ENCODE peak calls at places on chromosomes 11 and 22, in eight cellular contexts. One of them, this sample, is unnamed.

GRCh38 chr22:35425971-35426800 is 26.2 kb downstream of the MCM5 start:
- DNase-seq in astrocyte of the cerebellum: peak
- DNase-seq in cardiac fibroblast: no peak
- DNase-seq in fibroblast of pulmonary artery: no peak
- DNase-seq in K562: no peak
- DNase-seq in tibial artery: no peak
- DNase-seq in GM23338: peak
- DNase-seq in OCI-LY7: no peak
- DNase-seq in this sample: no peak

GRCh38 chr11:64844330-64845124 is at the start of gene CDC42BPG:
- DNase-seq in tibial artery: no peak
- DNase-seq in K562: peak
- DNase-seq in OCI-LY7: peak
- DNase-seq in astrocyte of the cerebellum: no peak
- DNase-seq in fibroblast of pulmonary artery: peak
- DNase-seq in cardiac fibroblast: peak
- DNase-seq in GM23338: peak
- DNase-seq in this sample: peak

GRCh38 chr11:6201486-6201885 is 2.5 kb downstream of the OR52W1 start:
- DNase-seq in tibial artery: no peak
- DNase-seq in fibroblast of pulmonary artery: no peak
- DNase-seq in astrocyte of the cerebellum: no peak
- DNase-seq in GM23338: no peak
- DNase-seq in K562: no peak
- DNase-seq in OCI-LY7: no peak
- DNase-seq in cardiac fibroblast: peak
- DNase-seq in this sample: peak

GRCh38 chr22:47802446-47802845 is 1040.0 kb downstream of the TBC1D22A start:
- DNase-seq in astrocyte of the cerebellum: no peak
- DNase-seq in fibroblast of pulmonary artery: no peak
- DNase-seq in GM23338: no peak
- DNase-seq in tibial artery: no peak
- DNase-seq in cardiac fibroblast: no peak
- DNase-seq in K562: no peak
- DNase-seq in OCI-LY7: no peak
- DNase-seq in this sample: no peak

GRCh38 chr11:69013009-69013951 is at the start of gene MRGPRF:
- DNase-seq in astrocyte of the cerebellum: peak
- DNase-seq in GM23338: peak
- DNase-seq in cardiac fibroblast: peak
- DNase-seq in fibroblast of pulmonary artery: peak
- DNase-seq in OCI-LY7: no peak
- DNase-seq in K562: no peak
- DNase-seq in tibial artery: peak
- DNase-seq in this sample: peak

GRCh38 chr11:12693075-12693473 is 18.9 kb downstream of the TEAD1 start:
- DNase-seq in fibroblast of pulmonary artery: no peak
- DNase-seq in tibial artery: no peak
- DNase-seq in OCI-LY7: no peak
- DNase-seq in GM23338: no peak
- DNase-seq in astrocyte of the cerebellum: no peak
- DNase-seq in cardiac fibroblast: peak
- DNase-seq in K562: no peak
- DNase-seq in this sample: no peak

GRCh38 chr22:39254122-39254521 is 9.3 kb upstream of the PDGFB start:
- DNase-seq in tibial artery: no peak
- DNase-seq in K562: no peak
- DNase-seq in astrocyte of the cerebellum: no peak
- DNase-seq in fibroblast of pulmonary artery: no peak
- DNase-seq in GM23338: no peak
- DNase-seq in OCI-LY7: no peak
- DNase-seq in cardiac fibroblast: no peak
- DNase-seq in this sample: no peak

GRCh38 chr22:29039148-29039547 is 22.5 kb downstream of the C22orf31 start:
- DNase-seq in OCI-LY7: no peak
- DNase-seq in tibial artery: no peak
- DNase-seq in astrocyte of the cerebellum: no peak
- DNase-seq in cardiac fibroblast: no peak
- DNase-seq in fibroblast of pulmonary artery: no peak
- DNase-seq in K562: no peak
- DNase-seq in GM23338: no peak
- DNase-seq in this sample: no peak

GRCh38 chr11:87851234-87851633 is 324.0 kb downstream of the RAB38 start:
- DNase-seq in fibroblast of pulmonary artery: peak
- DNase-seq in K562: no peak
- DNase-seq in tibial artery: no peak
- DNase-seq in GM23338: no peak
- DNase-seq in astrocyte of the cerebellum: peak
- DNase-seq in cardiac fibroblast: peak
- DNase-seq in OCI-LY7: no peak
- DNase-seq in this sample: peak

GRCh38 chr11:11961399-11962028 is 46.9 kb downstream of the DKK3 start:
- DNase-seq in OCI-LY7: no peak
- DNase-seq in astrocyte of the cerebellum: no peak
- DNase-seq in K562: no peak
- DNase-seq in tibial artery: no peak
- DNase-seq in GM23338: peak
- DNase-seq in cardiac fibroblast: no peak
- DNase-seq in fibroblast of pulmonary artery: no peak
- DNase-seq in this sample: no peak

GRCh38 chr22:45683248-45683647 is 11.6 kb downstream of the ATXN10 start:
- DNase-seq in tibial artery: no peak
- DNase-seq in GM23338: no peak
- DNase-seq in astrocyte of the cerebellum: no peak
- DNase-seq in cardiac fibroblast: no peak
- DNase-seq in fibroblast of pulmonary artery: no peak
- DNase-seq in K562: no peak
- DNase-seq in OCI-LY7: no peak
- DNase-seq in this sample: peak

GRCh38 chr22:38862375-38863329 is 9.4 kb downstream of the CBX6 start:
- DNase-seq in tibial artery: peak
- DNase-seq in astrocyte of the cerebellum: no peak
- DNase-seq in OCI-LY7: no peak
- DNase-seq in cardiac fibroblast: no peak
- DNase-seq in K562: no peak
- DNase-seq in GM23338: peak
- DNase-seq in fibroblast of pulmonary artery: peak
- DNase-seq in this sample: peak

GRCh38 chr11:70209391-70209912 is 6.4 kb downstream of the FADD start:
- DNase-seq in OCI-LY7: no peak
- DNase-seq in cardiac fibroblast: no peak
- DNase-seq in tibial artery: no peak
- DNase-seq in GM23338: no peak
- DNase-seq in astrocyte of the cerebellum: no peak
- DNase-seq in fibroblast of pulmonary artery: no peak
- DNase-seq in K562: no peak
- DNase-seq in this sample: no peak

DNA sequence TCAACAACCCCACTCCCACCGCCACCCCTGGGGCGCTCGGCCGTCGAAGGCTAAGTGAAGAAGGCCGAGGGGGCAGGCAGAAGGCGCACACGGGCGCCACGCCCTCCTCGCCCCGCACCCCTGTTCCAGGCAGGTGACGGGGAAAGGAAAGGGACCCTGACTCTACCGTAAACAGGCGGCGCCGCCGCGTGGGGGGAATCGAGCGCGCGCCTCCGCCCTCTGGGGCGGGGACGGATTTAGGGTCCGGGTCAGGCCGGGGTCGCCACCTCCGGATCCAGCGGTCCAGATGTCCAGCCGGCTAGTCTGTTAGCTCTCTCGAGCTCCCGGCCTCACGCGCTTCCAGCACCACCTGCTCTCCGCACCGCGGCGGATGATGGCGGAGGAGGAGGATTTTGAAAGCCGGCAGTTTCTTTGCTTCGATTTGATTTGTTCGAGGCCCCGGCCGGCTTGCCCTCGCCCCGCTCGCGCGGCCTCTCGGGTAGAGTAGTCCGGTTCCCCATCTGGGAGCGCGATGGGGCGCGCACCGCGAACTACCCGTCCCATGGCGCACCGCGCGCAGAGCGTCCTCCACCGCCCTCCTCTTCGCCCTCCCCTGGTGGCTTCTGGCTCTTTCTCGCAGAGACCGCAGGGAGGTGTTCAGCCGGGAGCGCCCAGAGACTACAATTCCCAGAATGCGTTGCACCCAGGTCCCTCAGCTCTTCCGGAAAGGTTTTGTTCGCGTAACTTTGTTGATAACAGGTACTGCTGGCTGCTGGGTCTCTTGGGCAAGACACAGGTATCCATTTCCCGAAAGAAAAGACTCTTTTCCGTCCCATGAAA is at the start of gene RANGAP1:
- DNase-seq in tibial artery: peak
- DNase-seq in GM23338: peak
- DNase-seq in K562: peak
- DNase-seq in astrocyte of the cerebellum: peak
- DNase-seq in cardiac fibroblast: peak
- DNase-seq in OCI-LY7: peak
- DNase-seq in fibroblast of pulmonary artery: peak
- DNase-seq in this sample: peak
- TF ChIP-seq CTCF in tibial artery: peak
- TF ChIP-seq CTCF in GM23338: no peak
- TF ChIP-seq CTCF in K562: peak
- TF ChIP-seq CTCF in astrocyte of the cerebellum: no peak
- TF ChIP-seq CTCF in cardiac fibroblast: peak
- TF ChIP-seq CTCF in OCI-LY7: no peak
- TF ChIP-seq CTCF in fibroblast of pulmonary artery: peak
- TF ChIP-seq CTCF in this sample: peak

DNA sequence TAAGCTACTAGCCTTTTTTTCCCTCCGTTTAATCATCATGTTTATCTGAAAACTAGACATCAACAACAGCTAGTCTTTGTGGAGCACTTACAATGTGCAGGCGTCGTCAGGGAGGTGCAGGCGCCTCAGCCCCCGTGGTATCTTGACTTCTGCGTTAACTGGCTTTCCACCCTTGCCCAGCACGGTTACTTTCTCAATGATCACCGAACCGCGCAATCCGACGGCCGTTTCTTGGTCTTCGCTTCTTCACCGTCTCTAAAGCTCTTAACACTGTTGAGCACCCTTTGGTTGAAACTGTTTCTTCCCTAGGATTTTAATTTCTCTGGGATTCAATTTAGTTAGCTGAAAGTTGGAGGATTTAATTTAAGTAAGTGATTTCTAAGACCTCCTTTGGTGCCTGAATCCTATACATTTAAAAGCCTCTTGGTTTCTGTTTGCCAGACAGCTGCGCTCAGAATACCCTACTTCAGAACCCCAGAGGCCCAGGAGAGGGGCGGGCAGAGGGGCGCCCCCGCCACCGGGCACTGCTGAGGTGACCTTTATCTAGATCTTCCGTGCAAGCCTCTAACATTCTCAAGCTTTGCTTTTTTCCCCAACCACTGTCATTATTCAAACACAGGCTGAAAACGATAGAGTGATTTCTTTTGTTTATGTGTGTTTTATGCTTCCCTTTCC is 18.0 kb upstream of the TMEM218 start:
- DNase-seq in tibial artery: no peak
- DNase-seq in cardiac fibroblast: no peak
- DNase-seq in OCI-LY7: no peak
- DNase-seq in K562: no peak
- DNase-seq in astrocyte of the cerebellum: no peak
- DNase-seq in GM23338: no peak
- DNase-seq in fibroblast of pulmonary artery: no peak
- DNase-seq in this sample: no peak
- H3K4me3 ChIP-seq in tibial artery: no peak
- H3K4me3 ChIP-seq in cardiac fibroblast: no peak
- H3K4me3 ChIP-seq in OCI-LY7: no peak
- H3K4me3 ChIP-seq in K562: no peak
- H3K4me3 ChIP-seq in astrocyte of the cerebellum: no peak
- H3K4me3 ChIP-seq in GM23338: no peak
- H3K4me3 ChIP-seq in fibroblast of pulmonary artery: no peak
- H3K4me3 ChIP-seq in this sample: no peak

GRCh38 chr11:250740-251299 is 14.0 kb downstream of the PSMD13 start:
- DNase-seq in OCI-LY7: peak
- DNase-seq in fibroblast of pulmonary artery: peak
- DNase-seq in K562: peak
- DNase-seq in astrocyte of the cerebellum: peak
- DNase-seq in cardiac fibroblast: peak
- DNase-seq in tibial artery: peak
- DNase-seq in GM23338: peak
- DNase-seq in this sample: peak

GRCh38 chr11:253160-253885 is 16.5 kb downstream of the PSMD13 start:
- DNase-seq in tibial artery: no peak
- DNase-seq in K562: no peak
- DNase-seq in GM23338: no peak
- DNase-seq in cardiac fibroblast: no peak
- DNase-seq in OCI-LY7: no peak
- DNase-seq in astrocyte of the cerebellum: no peak
- DNase-seq in fibroblast of pulmonary artery: no peak
- DNase-seq in this sample: no peak

GRCh38 chr11:250274-250673 is 13.5 kb downstream of the PSMD13 start:
- DNase-seq in cardiac fibroblast: no peak
- DNase-seq in OCI-LY7: no peak
- DNase-seq in K562: no peak
- DNase-seq in fibroblast of pulmonary artery: no peak
- DNase-seq in astrocyte of the cerebellum: no peak
- DNase-seq in GM23338: no peak
- DNase-seq in tibial artery: peak
- DNase-seq in this sample: no peak

GRCh38 chr11:252666-253065 is 15.9 kb downstream of the PSMD13 start:
- DNase-seq in K562: no peak
- DNase-seq in fibroblast of pulmonary artery: no peak
- DNase-seq in tibial artery: no peak
- DNase-seq in cardiac fibroblast: no peak
- DNase-seq in OCI-LY7: no peak
- DNase-seq in astrocyte of the cerebellum: no peak
- DNase-seq in GM23338: no peak
- DNase-seq in this sample: no peak

DNA sequence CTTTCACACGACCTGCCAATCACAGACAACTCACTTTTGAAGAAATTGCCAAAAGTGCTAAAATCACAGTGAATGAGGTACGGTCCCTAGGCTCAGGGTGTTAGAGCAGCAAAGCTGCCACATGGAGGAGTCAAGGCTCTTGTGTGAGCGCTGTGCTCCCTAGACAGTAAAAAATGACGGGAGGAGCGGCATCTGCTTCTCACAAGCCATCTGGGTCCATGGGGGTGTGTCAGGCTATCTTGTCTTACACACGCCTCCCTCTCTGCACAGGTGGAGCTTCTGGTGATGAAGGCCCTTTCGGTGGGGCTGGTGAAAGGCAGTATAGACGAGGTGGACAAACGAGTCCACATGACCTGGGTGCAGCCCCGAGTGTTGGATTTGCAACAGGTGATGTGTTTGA is 14.8 kb downstream of the PSMD13 start:
- DNase-seq in OCI-LY7: no peak
- DNase-seq in K562: peak
- DNase-seq in cardiac fibroblast: no peak
- DNase-seq in tibial artery: no peak
- DNase-seq in astrocyte of the cerebellum: no peak
- DNase-seq in fibroblast of pulmonary artery: no peak
- DNase-seq in GM23338: no peak
- DNase-seq in this sample: no peak
- TF ChIP-seq CTCF in OCI-LY7: no peak
- TF ChIP-seq CTCF in K562: peak
- TF ChIP-seq CTCF in cardiac fibroblast: no peak
- TF ChIP-seq CTCF in tibial artery: no peak
- TF ChIP-seq CTCF in astrocyte of the cerebellum: no peak
- TF ChIP-seq CTCF in fibroblast of pulmonary artery: no peak
- TF ChIP-seq CTCF in GM23338: no peak
- TF ChIP-seq CTCF in this sample: no peak

GRCh38 chr22:30705710-30706651 is 11.3 kb downstream of the OSBP2 start:
- DNase-seq in astrocyte of the cerebellum: peak
- DNase-seq in fibroblast of pulmonary artery: no peak
- DNase-seq in OCI-LY7: peak
- DNase-seq in GM23338: no peak
- DNase-seq in K562: no peak
- DNase-seq in cardiac fibroblast: peak
- DNase-seq in tibial artery: no peak
- DNase-seq in this sample: peak
- H3K4me3 ChIP-seq in astrocyte of the cerebellum: no peak
- H3K4me3 ChIP-seq in fibroblast of pulmonary artery: no peak
- H3K4me3 ChIP-seq in OCI-LY7: no peak
- H3K4me3 ChIP-seq in GM23338: no peak
- H3K4me3 ChIP-seq in K562: no peak
- H3K4me3 ChIP-seq in cardiac fibroblast: no peak
- H3K4me3 ChIP-seq in tibial artery: no peak
- H3K4me3 ChIP-seq in this sample: no peak

This sample was measured in fibroblast of the aortic adventitia.